ENCODE peak calls at places on chromosome X, in six cellular contexts. One of them, this sample, is unnamed.

GRCh38 chrX:71542825-71543224 is 9.9 kb downstream of the OGT start:
- DNase-seq in midbrain: no peak
- DNase-seq in stimulated activated CD4-positive, alpha-beta T cell treated with anti-CD3 and anti-CD28 coated beads, TNF-alpha, amount 100 ng/mL, for 24 hours: no peak
- DNase-seq in dorsolateral prefrontal cortex: no peak
- DNase-seq in fibroblast of mammary gland: peak; percentile 16
- DNase-seq in NCI-H1092 treated with DMSO at 0.1 percent for 48 hours: no peak
- DNase-seq in this sample: no peak

GRCh38 chrX:104343408-104344129 is 88.8 kb upstream of the ESX1 start:
- DNase-seq in midbrain: no peak
- DNase-seq in stimulated activated CD4-positive, alpha-beta T cell treated with anti-CD3 and anti-CD28 coated beads, TNF-alpha, amount 100 ng/mL, for 24 hours: no peak
- DNase-seq in dorsolateral prefrontal cortex: no peak
- DNase-seq in fibroblast of mammary gland: peak; percentile 83
- DNase-seq in NCI-H1092 treated with DMSO at 0.1 percent for 48 hours: peak; percentile 1
- DNase-seq in this sample: no peak

GRCh38 chrX:138886769-138887168 is 175.3 kb upstream of the FGF13 start:
- DNase-seq in midbrain: no peak
- DNase-seq in stimulated activated CD4-positive, alpha-beta T cell treated with anti-CD3 and anti-CD28 coated beads, TNF-alpha, amount 100 ng/mL, for 24 hours: no peak
- DNase-seq in dorsolateral prefrontal cortex: no peak
- DNase-seq in fibroblast of mammary gland: peak; percentile 47
- DNase-seq in NCI-H1092 treated with DMSO at 0.1 percent for 48 hours: peak; percentile 54
- DNase-seq in this sample: no peak

GRCh38 chrX:17741123-17741511 is 3.8 kb downstream of the SCML1 start:
- DNase-seq in midbrain: no peak
- DNase-seq in stimulated activated CD4-positive, alpha-beta T cell treated with anti-CD3 and anti-CD28 coated beads, TNF-alpha, amount 100 ng/mL, for 24 hours: no peak
- DNase-seq in dorsolateral prefrontal cortex: no peak
- DNase-seq in fibroblast of mammary gland: no peak
- DNase-seq in NCI-H1092 treated with DMSO at 0.1 percent for 48 hours: no peak
- DNase-seq in this sample: no peak

GRCh38 chrX:153465691-153466380 is 4.5 kb downstream of the HAUS7 start:
- DNase-seq in midbrain: no peak
- DNase-seq in stimulated activated CD4-positive, alpha-beta T cell treated with anti-CD3 and anti-CD28 coated beads, TNF-alpha, amount 100 ng/mL, for 24 hours: no peak
- DNase-seq in dorsolateral prefrontal cortex: no peak
- DNase-seq in fibroblast of mammary gland: no peak
- DNase-seq in NCI-H1092 treated with DMSO at 0.1 percent for 48 hours: no peak
- DNase-seq in this sample: no peak

GRCh38 chrX:131763674-131764073 is 219.8 kb downstream of the OR13H1 start:
- DNase-seq in midbrain: peak; percentile 88
- DNase-seq in stimulated activated CD4-positive, alpha-beta T cell treated with anti-CD3 and anti-CD28 coated beads, TNF-alpha, amount 100 ng/mL, for 24 hours: no peak
- DNase-seq in dorsolateral prefrontal cortex: peak; percentile 67
- DNase-seq in fibroblast of mammary gland: peak; percentile 83
- DNase-seq in NCI-H1092 treated with DMSO at 0.1 percent for 48 hours: no peak
- DNase-seq in this sample: peak; percentile 85

GRCh38 chrX:10582215-10582733 is 38.1 kb downstream of the MID1 start:
- DNase-seq in midbrain: no peak
- DNase-seq in stimulated activated CD4-positive, alpha-beta T cell treated with anti-CD3 and anti-CD28 coated beads, TNF-alpha, amount 100 ng/mL, for 24 hours: no peak
- DNase-seq in dorsolateral prefrontal cortex: no peak
- DNase-seq in fibroblast of mammary gland: peak; percentile 55
- DNase-seq in NCI-H1092 treated with DMSO at 0.1 percent for 48 hours: no peak
- DNase-seq in this sample: no peak

GRCh38 chrX:97224148-97224547 is 340.4 kb downstream of the RPA4 start:
- DNase-seq in midbrain: no peak
- DNase-seq in stimulated activated CD4-positive, alpha-beta T cell treated with anti-CD3 and anti-CD28 coated beads, TNF-alpha, amount 100 ng/mL, for 24 hours: no peak
- DNase-seq in dorsolateral prefrontal cortex: no peak
- DNase-seq in fibroblast of mammary gland: no peak
- DNase-seq in NCI-H1092 treated with DMSO at 0.1 percent for 48 hours: no peak
- DNase-seq in this sample: no peak

GRCh38 chrX:4935846-4936245 is 1222.4 kb upstream of the PRKX start:
- DNase-seq in midbrain: peak; percentile 19
- DNase-seq in stimulated activated CD4-positive, alpha-beta T cell treated with anti-CD3 and anti-CD28 coated beads, TNF-alpha, amount 100 ng/mL, for 24 hours: no peak
- DNase-seq in dorsolateral prefrontal cortex: no peak
- DNase-seq in fibroblast of mammary gland: no peak
- DNase-seq in NCI-H1092 treated with DMSO at 0.1 percent for 48 hours: no peak
- DNase-seq in this sample: no peak

GRCh38 chrX:106999002-106999975 is 723 bp downstream of the MORC4 start:
- DNase-seq in midbrain: peak; percentile 53
- DNase-seq in stimulated activated CD4-positive, alpha-beta T cell treated with anti-CD3 and anti-CD28 coated beads, TNF-alpha, amount 100 ng/mL, for 24 hours: no peak
- DNase-seq in dorsolateral prefrontal cortex: peak; percentile 42
- DNase-seq in fibroblast of mammary gland: peak; percentile 59
- DNase-seq in NCI-H1092 treated with DMSO at 0.1 percent for 48 hours: peak; percentile 17
- DNase-seq in this sample: peak; percentile 12

GRCh38 chrX:120269379-120270035 is 18.9 kb downstream of the ZBTB33 start:
- DNase-seq in midbrain: no peak
- DNase-seq in stimulated activated CD4-positive, alpha-beta T cell treated with anti-CD3 and anti-CD28 coated beads, TNF-alpha, amount 100 ng/mL, for 24 hours: no peak
- DNase-seq in dorsolateral prefrontal cortex: no peak
- DNase-seq in fibroblast of mammary gland: peak; percentile 23
- DNase-seq in NCI-H1092 treated with DMSO at 0.1 percent for 48 hours: no peak
- DNase-seq in this sample: peak; percentile 17

GRCh38 chrX:153830632-153831434 is 489 bp upstream of the PDZD4 start:
- DNase-seq in midbrain: no peak
- DNase-seq in stimulated activated CD4-positive, alpha-beta T cell treated with anti-CD3 and anti-CD28 coated beads, TNF-alpha, amount 100 ng/mL, for 24 hours: no peak
- DNase-seq in dorsolateral prefrontal cortex: no peak
- DNase-seq in fibroblast of mammary gland: no peak
- DNase-seq in NCI-H1092 treated with DMSO at 0.1 percent for 48 hours: peak; percentile 22
- DNase-seq in this sample: no peak

GRCh38 chrX:10341309-10341708 is 184.5 kb downstream of the CLCN4 start:
- DNase-seq in midbrain: no peak
- DNase-seq in stimulated activated CD4-positive, alpha-beta T cell treated with anti-CD3 and anti-CD28 coated beads, TNF-alpha, amount 100 ng/mL, for 24 hours: no peak
- DNase-seq in dorsolateral prefrontal cortex: no peak
- DNase-seq in fibroblast of mammary gland: peak; percentile 10
- DNase-seq in NCI-H1092 treated with DMSO at 0.1 percent for 48 hours: no peak
- DNase-seq in this sample: no peak

GRCh38 chrX:44003975-44004374 is 30.8 kb upstream of the NDP start:
- DNase-seq in midbrain: no peak
- DNase-seq in stimulated activated CD4-positive, alpha-beta T cell treated with anti-CD3 and anti-CD28 coated beads, TNF-alpha, amount 100 ng/mL, for 24 hours: no peak
- DNase-seq in dorsolateral prefrontal cortex: no peak
- DNase-seq in fibroblast of mammary gland: peak; percentile 60
- DNase-seq in NCI-H1092 treated with DMSO at 0.1 percent for 48 hours: no peak
- DNase-seq in this sample: no peak

GRCh38 chrX:150035531-150035930 is 97.2 kb upstream of the EOLA2 start:
- DNase-seq in midbrain: no peak
- DNase-seq in stimulated activated CD4-positive, alpha-beta T cell treated with anti-CD3 and anti-CD28 coated beads, TNF-alpha, amount 100 ng/mL, for 24 hours: no peak
- DNase-seq in dorsolateral prefrontal cortex: no peak
- DNase-seq in fibroblast of mammary gland: peak; percentile 49
- DNase-seq in NCI-H1092 treated with DMSO at 0.1 percent for 48 hours: no peak
- DNase-seq in this sample: no peak

GRCh38 chrX:120334137-120334536 is 22.9 kb upstream of the TMEM255A start:
- DNase-seq in midbrain: no peak
- DNase-seq in stimulated activated CD4-positive, alpha-beta T cell treated with anti-CD3 and anti-CD28 coated beads, TNF-alpha, amount 100 ng/mL, for 24 hours: no peak
- DNase-seq in dorsolateral prefrontal cortex: no peak
- DNase-seq in fibroblast of mammary gland: no peak
- DNase-seq in NCI-H1092 treated with DMSO at 0.1 percent for 48 hours: no peak
- DNase-seq in this sample: no peak

GRCh38 chrX:22081475-22082092 is 49.5 kb downstream of the PHEX start:
- DNase-seq in midbrain: no peak
- DNase-seq in stimulated activated CD4-positive, alpha-beta T cell treated with anti-CD3 and anti-CD28 coated beads, TNF-alpha, amount 100 ng/mL, for 24 hours: no peak
- DNase-seq in dorsolateral prefrontal cortex: no peak
- DNase-seq in fibroblast of mammary gland: peak; percentile 69
- DNase-seq in NCI-H1092 treated with DMSO at 0.1 percent for 48 hours: no peak
- DNase-seq in this sample: no peak

GRCh38 chrX:79140731-79141130 is 3.8 kb upstream of the GPR174 start:
- DNase-seq in midbrain: no peak
- DNase-seq in stimulated activated CD4-positive, alpha-beta T cell treated with anti-CD3 and anti-CD28 coated beads, TNF-alpha, amount 100 ng/mL, for 24 hours: no peak
- DNase-seq in dorsolateral prefrontal cortex: no peak
- DNase-seq in fibroblast of mammary gland: no peak
- DNase-seq in NCI-H1092 treated with DMSO at 0.1 percent for 48 hours: no peak
- DNase-seq in this sample: no peak

GRCh38 chrX:30653415-30654131 is at the start of gene GK:
- DNase-seq in midbrain: no peak
- DNase-seq in stimulated activated CD4-positive, alpha-beta T cell treated with anti-CD3 and anti-CD28 coated beads, TNF-alpha, amount 100 ng/mL, for 24 hours: no peak
- DNase-seq in dorsolateral prefrontal cortex: peak; percentile 10
- DNase-seq in fibroblast of mammary gland: no peak
- DNase-seq in NCI-H1092 treated with DMSO at 0.1 percent for 48 hours: peak; percentile 6
- DNase-seq in this sample: no peak

GRCh38 chrX:38538134-38538533 is 23.2 kb upstream of the TSPAN7 start:
- DNase-seq in midbrain: no peak
- DNase-seq in stimulated activated CD4-positive, alpha-beta T cell treated with anti-CD3 and anti-CD28 coated beads, TNF-alpha, amount 100 ng/mL, for 24 hours: no peak
- DNase-seq in dorsolateral prefrontal cortex: no peak
- DNase-seq in fibroblast of mammary gland: no peak
- DNase-seq in NCI-H1092 treated with DMSO at 0.1 percent for 48 hours: no peak
- DNase-seq in this sample: no peak

GRCh38 chrX:41035582-41035981 is 49.7 kb upstream of the USP9X start:
- DNase-seq in midbrain: no peak
- DNase-seq in stimulated activated CD4-positive, alpha-beta T cell treated with anti-CD3 and anti-CD28 coated beads, TNF-alpha, amount 100 ng/mL, for 24 hours: no peak
- DNase-seq in dorsolateral prefrontal cortex: no peak
- DNase-seq in fibroblast of mammary gland: no peak
- DNase-seq in NCI-H1092 treated with DMSO at 0.1 percent for 48 hours: no peak
- DNase-seq in this sample: no peak

GRCh38 chrX:100979881-100980607 is 10.5 kb downstream of the ARL13A start:
- DNase-seq in midbrain: no peak
- DNase-seq in stimulated activated CD4-positive, alpha-beta T cell treated with anti-CD3 and anti-CD28 coated beads, TNF-alpha, amount 100 ng/mL, for 24 hours: no peak
- DNase-seq in dorsolateral prefrontal cortex: no peak
- DNase-seq in fibroblast of mammary gland: no peak
- DNase-seq in NCI-H1092 treated with DMSO at 0.1 percent for 48 hours: no peak
- DNase-seq in this sample: no peak

GRCh38 chrX:149903889-149904748 is 23.1 kb downstream of the MAGEA8 start:
- DNase-seq in midbrain: no peak
- DNase-seq in stimulated activated CD4-positive, alpha-beta T cell treated with anti-CD3 and anti-CD28 coated beads, TNF-alpha, amount 100 ng/mL, for 24 hours: no peak
- DNase-seq in dorsolateral prefrontal cortex: no peak
- DNase-seq in fibroblast of mammary gland: peak; percentile 1
- DNase-seq in NCI-H1092 treated with DMSO at 0.1 percent for 48 hours: no peak
- DNase-seq in this sample: no peak

GRCh38 chrX:69109706-69110635 is 55.3 kb downstream of the PJA1 start:
- DNase-seq in midbrain: no peak
- DNase-seq in stimulated activated CD4-positive, alpha-beta T cell treated with anti-CD3 and anti-CD28 coated beads, TNF-alpha, amount 100 ng/mL, for 24 hours: no peak
- DNase-seq in dorsolateral prefrontal cortex: no peak
- DNase-seq in fibroblast of mammary gland: peak; percentile 58
- DNase-seq in NCI-H1092 treated with DMSO at 0.1 percent for 48 hours: no peak
- DNase-seq in this sample: no peak

GRCh38 chrX:63394872-63395271 is 43.7 kb upstream of the SPIN4 start:
- DNase-seq in midbrain: no peak
- DNase-seq in stimulated activated CD4-positive, alpha-beta T cell treated with anti-CD3 and anti-CD28 coated beads, TNF-alpha, amount 100 ng/mL, for 24 hours: no peak
- DNase-seq in dorsolateral prefrontal cortex: no peak
- DNase-seq in fibroblast of mammary gland: no peak
- DNase-seq in NCI-H1092 treated with DMSO at 0.1 percent for 48 hours: no peak
- DNase-seq in this sample: no peak

GRCh38 chrX:19889582-19890342 is 2.4 kb upstream of the SH3KBP1 start:
- DNase-seq in midbrain: no peak
- DNase-seq in stimulated activated CD4-positive, alpha-beta T cell treated with anti-CD3 and anti-CD28 coated beads, TNF-alpha, amount 100 ng/mL, for 24 hours: no peak
- DNase-seq in dorsolateral prefrontal cortex: no peak
- DNase-seq in fibroblast of mammary gland: peak; percentile 66
- DNase-seq in NCI-H1092 treated with DMSO at 0.1 percent for 48 hours: no peak
- DNase-seq in this sample: peak; percentile 34

GRCh38 chrX:17361620-17362019 is 13.4 kb upstream of the NHS start:
- DNase-seq in midbrain: no peak
- DNase-seq in stimulated activated CD4-positive, alpha-beta T cell treated with anti-CD3 and anti-CD28 coated beads, TNF-alpha, amount 100 ng/mL, for 24 hours: no peak
- DNase-seq in dorsolateral prefrontal cortex: no peak
- DNase-seq in fibroblast of mammary gland: peak; percentile 5
- DNase-seq in NCI-H1092 treated with DMSO at 0.1 percent for 48 hours: no peak
- DNase-seq in this sample: no peak

GRCh38 chrX:39983715-39984114 is 114.0 kb downstream of the BCOR start:
- DNase-seq in midbrain: no peak
- DNase-seq in stimulated activated CD4-positive, alpha-beta T cell treated with anti-CD3 and anti-CD28 coated beads, TNF-alpha, amount 100 ng/mL, for 24 hours: no peak
- DNase-seq in dorsolateral prefrontal cortex: no peak
- DNase-seq in fibroblast of mammary gland: peak; percentile 57
- DNase-seq in NCI-H1092 treated with DMSO at 0.1 percent for 48 hours: no peak
- DNase-seq in this sample: no peak

GRCh38 chrX:149151805-149152757 is 353.0 kb downstream of the IDS start:
- DNase-seq in midbrain: no peak
- DNase-seq in stimulated activated CD4-positive, alpha-beta T cell treated with anti-CD3 and anti-CD28 coated beads, TNF-alpha, amount 100 ng/mL, for 24 hours: no peak
- DNase-seq in dorsolateral prefrontal cortex: no peak
- DNase-seq in fibroblast of mammary gland: peak; percentile 89
- DNase-seq in NCI-H1092 treated with DMSO at 0.1 percent for 48 hours: no peak
- DNase-seq in this sample: no peak

GRCh38 chrX:152989292-152989658 is 4.6 kb downstream of the PNMA5 start:
- DNase-seq in midbrain: no peak
- DNase-seq in stimulated activated CD4-positive, alpha-beta T cell treated with anti-CD3 and anti-CD28 coated beads, TNF-alpha, amount 100 ng/mL, for 24 hours: no peak
- DNase-seq in dorsolateral prefrontal cortex: no peak
- DNase-seq in fibroblast of mammary gland: peak; percentile 17
- DNase-seq in NCI-H1092 treated with DMSO at 0.1 percent for 48 hours: no peak
- DNase-seq in this sample: no peak

GRCh38 chrX:114267127-114267526 is 316.8 kb upstream of the HTR2C start:
- DNase-seq in midbrain: no peak
- DNase-seq in stimulated activated CD4-positive, alpha-beta T cell treated with anti-CD3 and anti-CD28 coated beads, TNF-alpha, amount 100 ng/mL, for 24 hours: no peak
- DNase-seq in dorsolateral prefrontal cortex: no peak
- DNase-seq in fibroblast of mammary gland: no peak
- DNase-seq in NCI-H1092 treated with DMSO at 0.1 percent for 48 hours: no peak
- DNase-seq in this sample: no peak

GRCh38 chrX:133366735-133367134 is 48.6 kb downstream of the GPC4 start:
- DNase-seq in midbrain: no peak
- DNase-seq in stimulated activated CD4-positive, alpha-beta T cell treated with anti-CD3 and anti-CD28 coated beads, TNF-alpha, amount 100 ng/mL, for 24 hours: no peak
- DNase-seq in dorsolateral prefrontal cortex: no peak
- DNase-seq in fibroblast of mammary gland: no peak
- DNase-seq in NCI-H1092 treated with DMSO at 0.1 percent for 48 hours: no peak
- DNase-seq in this sample: no peak

GRCh38 chrX:109684136-109684535 is 48.9 kb downstream of the ACSL4 start:
- DNase-seq in midbrain: no peak
- DNase-seq in stimulated activated CD4-positive, alpha-beta T cell treated with anti-CD3 and anti-CD28 coated beads, TNF-alpha, amount 100 ng/mL, for 24 hours: no peak
- DNase-seq in dorsolateral prefrontal cortex: no peak
- DNase-seq in fibroblast of mammary gland: peak; percentile 41
- DNase-seq in NCI-H1092 treated with DMSO at 0.1 percent for 48 hours: no peak
- DNase-seq in this sample: no peak

GRCh38 chrX:3788494-3789233 is 75.2 kb upstream of the PRKX start:
- DNase-seq in midbrain: no peak
- DNase-seq in stimulated activated CD4-positive, alpha-beta T cell treated with anti-CD3 and anti-CD28 coated beads, TNF-alpha, amount 100 ng/mL, for 24 hours: no peak
- DNase-seq in dorsolateral prefrontal cortex: no peak
- DNase-seq in fibroblast of mammary gland: no peak
- DNase-seq in NCI-H1092 treated with DMSO at 0.1 percent for 48 hours: no peak
- DNase-seq in this sample: peak; percentile 16

This sample was measured in T-cell.